ENCODE peak calls at places on chromosomes 3 and 15, in seven cellular contexts. D, X, P, E, H, W and J are unnamed samples.

GRCh38 chr15:40047413-40048154 is 8.6 kb upstream of the SRP14 start:
- DNase-seq in D (peak), X (peak), P (peak), E (peak), H (peak), W (no peak), J (peak)

GRCh38 chr3:188956839-188957489 is 214.8 kb upstream of the TPRG1 start:
- DNase-seq in D (peak), X (peak), P (peak), E (no peak), H (peak), W (no peak), J (no peak)

GRCh38 chr3:197520311-197521276 is 35.2 kb downstream of the BDH1 start:
- DNase-seq in D (peak), X (no peak), P (peak), E (no peak), H (no peak), W (no peak), J (no peak)

GRCh38 chr15:81311834-81312459 is 12.0 kb downstream of the STARD5 start:
- DNase-seq in D (peak), X (no peak), P (peak), E (no peak), H (peak), W (no peak), J (no peak)

GRCh38 chr3:85574306-85574705 is 615.5 kb downstream of the CADM2 start:
- DNase-seq in D (no peak), X (no peak), P (peak), E (no peak), H (no peak), W (no peak), J (no peak)

GRCh38 chr3:150384517-150385212 is 23.4 kb upstream of the TSC22D2 start:
- DNase-seq in D (no peak), X (no peak), P (no peak), E (peak), H (no peak), W (no peak), J (no peak)

GRCh38 chr3:192901435-192901834 is 16.2 kb downstream of the MB21D2 start:
- DNase-seq in D (peak), X (no peak), P (peak), E (no peak), H (peak), W (no peak), J (no peak)

GRCh38 chr3:39180183-39180545 is 12.2 kb downstream of the XIRP1 start:
- DNase-seq in D (no peak), X (no peak), P (no peak), E (no peak), H (no peak), W (no peak), J (no peak)

GRCh38 chr3:47803478-47804025 is 614 bp downstream of the DHX30 start:
- DNase-seq in D (no peak), X (no peak), P (no peak), E (no peak), H (no peak), W (no peak), J (peak)

GRCh38 chr15:28120359-28120640 is 21.2 kb upstream of the OCA2 start:
- DNase-seq in D (no peak), X (no peak), P (no peak), E (no peak), H (no peak), W (no peak), J (no peak)

GRCh38 chr3:159882367-159882766 is 106.3 kb upstream of the IL12A start:
- DNase-seq in D (no peak), X (no peak), P (no peak), E (no peak), H (no peak), W (no peak), J (no peak)